ENCODE peak calls at places on chromosomes 2 and 18, in nine cellular contexts. K is EH; G is SHP77; L is left cardiac atrium; O is upper lobe of right lung; D is effector memory CD8-positive, alpha-beta T cell; J is foreskin keratinocyte; Z is HCEC 1CT; S is nephron progenitor cell. E is an unnamed sample.

GRCh38 chr2:126359494-126359893 is 296.5 kb upstream of the GYPC start:
- DNase-seq in G (peak), L (no peak), K (peak), O (no peak), J (peak), D (no peak), S (no peak), Z (no peak), E (no peak)

GRCh38 chr2:233655043-233655442 is 16.7 kb upstream of the UGT1A9 start:
- DNase-seq in S (no peak), Z (no peak), O (no peak), J (no peak), G (no peak), K (no peak), L (no peak), D (no peak), E (no peak)

GRCh38 chr2:219542931-219543595 is 546 bp downstream of the CHPF start:
- DNase-seq in J (no peak), S (peak), O (peak), Z (peak), G (peak), K (peak), L (peak), D (no peak), E (peak)

GRCh38 chr2:11784747-11785610 is 38.5 kb downstream of the LPIN1 start:
- DNase-seq in D (peak), G (no peak), J (peak), Z (no peak), O (no peak), K (peak), S (peak), L (peak), E (no peak)

GRCh38 chr18:64244571-64244970 is 95.7 kb upstream of the LINC00305 start:
- DNase-seq in Z (no peak), O (no peak), G (peak), J (no peak), S (no peak), D (no peak), K (no peak), L (no peak), E (no peak)

GRCh38 chr2:225740086-225740485 is 340.6 kb downstream of the NYAP2 start:
- DNase-seq in S (no peak), G (no peak), Z (no peak), O (no peak), J (no peak), D (no peak), L (no peak), K (peak), E (no peak)

GRCh38 chr2:23410596-23410995 is 25.6 kb downstream of the KLHL29 start:
- DNase-seq in D (no peak), L (no peak), Z (peak), J (no peak), G (no peak), S (no peak), K (peak), O (no peak), E (no peak)

GRCh38 chr2:203061346-203061745 is 46.7 kb downstream of the NBEAL1 start:
- DNase-seq in L (no peak), Z (peak), O (no peak), K (peak), G (no peak), S (no peak), D (no peak), J (peak), E (no peak)

GRCh38 chr2:121076885-121077549 is 208.0 kb downstream of the TFCP2L1 start:
- DNase-seq in L (peak), O (peak), Z (peak), J (peak), S (peak), K (peak), G (no peak), D (peak), E (peak)

GRCh38 chr2:147855316-147855715 is 10.5 kb downstream of the ACVR2A start:
- DNase-seq in G (no peak), O (no peak), K (no peak), J (no peak), D (no peak), S (no peak), Z (no peak), L (no peak), E (no peak)

GRCh38 chr2:26483957-26484565 is 6.1 kb upstream of the OTOF start:
- DNase-seq in D (no peak), L (no peak), S (no peak), O (no peak), Z (peak), K (no peak), J (no peak), G (no peak), E (no peak)

GRCh38 chr2:128628996-128629395 is 310.3 kb upstream of the HS6ST1 start:
- DNase-seq in G (no peak), S (no peak), J (no peak), D (no peak), L (no peak), K (no peak), O (no peak), Z (no peak), E (no peak)

E was measured in PC-9.